ENCODE peak calls at places on chromosomes 2 and 18, in six cellular contexts. M is CD8-positive, alpha-beta T cell; Q is iPS DF 6.9; T is GM23248; S is lower lobe of right lung; W is A549. H is an unnamed sample.

GRCh38 chr2:71505770-71506140 is 52.4 kb downstream of the DYSF start:
- DNase-seq in Q (no peak), S (no peak), W (no peak), T (no peak), M (no peak), H (no peak)

GRCh38 chr2:35114765-35115164 is 1240.8 kb upstream of the CRIM1 start:
- DNase-seq in S (no peak), Q (peak; percentile 55), M (no peak), T (no peak), W (peak; percentile 34), H (no peak)

GRCh38 chr2:240981871-240982800 is 16.3 kb upstream of the SNED1 start:
- DNase-seq in Q (no peak), S (peak; percentile 33), W (no peak), T (no peak), M (no peak), H (no peak)

GRCh38 chr18:21112140-21112473 is 494 bp upstream of the ROCK1 start:
- DNase-seq in W (no peak), M (no peak), Q (no peak), S (no peak), T (peak; percentile 90), H (no peak)

GRCh38 chr2:238940806-238941205 is 92.9 kb downstream of the TWIST2 start:
- DNase-seq in T (no peak), W (no peak), S (no peak), M (no peak), Q (no peak), H (no peak)

GRCh38 chr18:77004555-77005380 is 127.8 kb downstream of the MBP start:
- DNase-seq in S (peak; percentile 68), T (no peak), Q (no peak), W (no peak), M (no peak), H (no peak)

GRCh38 chr2:197010200-197011020 is 83.9 kb upstream of the PGAP1 start:
- DNase-seq in T (no peak), S (no peak), W (no peak), Q (no peak), M (no peak), H (no peak)

GRCh38 chr2:188524519-188525113 is 232.9 kb downstream of the GULP1 start:
- DNase-seq in S (no peak), W (peak; percentile 62), M (no peak), Q (no peak), T (peak; percentile 76), H (peak; percentile 44)

GRCh38 chr18:77001041-77001440 is 131.5 kb downstream of the MBP start:
- DNase-seq in Q (no peak), W (no peak), M (no peak), S (peak; percentile 46), T (no peak), H (no peak)

GRCh38 chr2:196291873-196292800 is 120.8 kb upstream of the STK17B start:
- DNase-seq in W (no peak), S (peak; percentile 74), T (no peak), Q (no peak), M (no peak), H (peak; percentile 99)

GRCh38 chr2:226578373-226578772 is 221.2 kb downstream of the IRS1 start:
- DNase-seq in W (no peak), T (no peak), S (no peak), Q (no peak), M (no peak), H (no peak)

GRCh38 chr2:226573158-226573557 is 226.5 kb downstream of the IRS1 start:
- DNase-seq in M (no peak), W (no peak), T (no peak), Q (no peak), S (no peak), H (no peak)

GRCh38 chr2:226578879-226579278 is 220.7 kb downstream of the IRS1 start:
- DNase-seq in S (no peak), Q (no peak), M (no peak), T (peak; percentile 9), W (peak; percentile 43), H (no peak)

GRCh38 chr2:226579519-226579918 is 220.1 kb downstream of the IRS1 start:
- DNase-seq in W (no peak), M (no peak), S (no peak), T (no peak), Q (no peak), H (no peak)

DNA sequence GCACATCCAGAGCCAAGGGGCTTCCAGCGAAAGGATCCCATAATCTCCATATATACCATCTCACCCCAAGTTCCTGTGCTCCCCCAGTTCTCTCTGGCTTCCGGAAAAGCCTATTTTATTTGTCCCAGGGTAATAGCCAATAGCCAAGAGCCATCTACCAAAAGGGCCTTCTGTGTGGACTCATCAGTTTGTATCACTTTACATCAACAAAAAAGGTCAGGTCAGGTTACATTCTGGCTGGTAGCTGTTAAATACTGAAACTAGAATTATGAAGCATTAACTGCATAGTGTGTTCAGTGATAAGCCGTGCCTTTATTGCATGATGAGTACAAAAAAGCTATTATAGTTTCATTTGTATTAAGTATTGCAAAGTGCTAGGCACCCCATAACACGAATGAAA is 223.7 kb downstream of the IRS1 start:
- DNase-seq in S (no peak), T (no peak), Q (no peak), M (no peak), W (no peak), H (no peak)
- H3K4me1 ChIP-seq in S (no peaks in the 10 kb centered on the region), T (peaks cover under 1% of the 10 kb centered on the region), Q (no peaks in the 10 kb centered on the region), M (no peaks in the 10 kb centered on the region), W (peaks cover 16% of the 10 kb centered on the region), H (peaks cover 5% of the 10 kb centered on the region)

GRCh38 chr2:27798948-27799645 is 27.6 kb downstream of the MRPL33 start:
- DNase-seq in T (peak; percentile 100), Q (peak; percentile 16), S (peak; percentile 54), M (no peak), W (peak; percentile 99), H (peak; percentile 97)

GRCh38 chr2:27799646-27800010 is 28.1 kb downstream of the MRPL33 start:
- DNase-seq in W (no peak), T (peak; percentile 84), S (no peak), M (no peak), Q (no peak), H (peak; percentile 84)

GRCh38 chr2:27800856-27801255 is 29.3 kb downstream of the MRPL33 start:
- DNase-seq in M (no peak), Q (no peak), S (no peak), W (no peak), T (no peak), H (no peak)

GRCh38 chr2:27796991-27797752 is 25.7 kb downstream of the MRPL33 start:
- DNase-seq in Q (no peak), S (no peak), W (no peak), T (no peak), M (no peak), H (no peak)

GRCh38 chr2:27798476-27798875 is 27.0 kb downstream of the MRPL33 start:
- DNase-seq in T (no peak), W (no peak), S (peak; percentile 49), Q (no peak), M (no peak), H (no peak)
- H3K4me1 ChIP-seq in T (peaks cover 44% of the 10 kb centered on the region), W (peaks cover 56% of the 10 kb centered on the region), S (peaks cover 36% of the 10 kb centered on the region), Q (no peaks in the 10 kb centered on the region), M (no peaks in the 10 kb centered on the region), H (peaks cover 45% of the 10 kb centered on the region)

GRCh38 chr2:24513266-24513665 is 22.2 kb downstream of the NCOA1 start:
- DNase-seq in S (no peak), Q (no peak), M (no peak), W (no peak), T (peak; percentile 46), H (no peak)
- H3K4me1 ChIP-seq in S (peaks cover 32% of the 10 kb centered on the region), Q (no peaks in the 10 kb centered on the region), M (peaks cover 10% of the 10 kb centered on the region), W (peaks cover 22% of the 10 kb centered on the region), T (peaks cover 16% of the 10 kb centered on the region), H (no peaks in the 10 kb centered on the region)

GRCh38 chr18:62717850-62718229 is 2.5 kb downstream of the PHLPP1 start:
- DNase-seq in T (peak; percentile 45), S (no peak), W (peak; percentile 1), Q (no peak), M (no peak), H (no peak)

GRCh38 chr18:62717059-62717849 is 1.9 kb downstream of the PHLPP1 start:
- DNase-seq in T (peak; percentile 86), Q (no peak), W (peak; percentile 26), S (no peak), M (peak; percentile 16), H (peak; percentile 24)

GRCh38 chr18:62720048-62720447 is 4.7 kb downstream of the PHLPP1 start:
- DNase-seq in T (no peak), S (no peak), M (no peak), Q (no peak), W (no peak), H (no peak)

GRCh38 chr18:62716679-62717058 is 1.3 kb downstream of the PHLPP1 start:
- DNase-seq in W (peak; percentile 21), S (peak; percentile 66), T (peak; percentile 56), M (peak; percentile 13), Q (no peak), H (peak; percentile 37)

GRCh38 chr18:62718268-62718800 is 3.0 kb downstream of the PHLPP1 start:
- DNase-seq in W (no peak), T (no peak), M (no peak), Q (no peak), S (no peak), H (no peak)
- H3K4me1 ChIP-seq in W (peaks cover 53% of the 10 kb centered on the region), T (peaks cover 18% of the 10 kb centered on the region), M (peaks cover 15% of the 10 kb centered on the region), Q (no peaks in the 10 kb centered on the region), S (peaks cover 42% of the 10 kb centered on the region), H (no peaks in the 10 kb centered on the region)

GRCh38 chr2:39434233-39434897 is 2.7 kb downstream of the MAP4K3 start:
- DNase-seq in T (peak; percentile 27), W (no peak), M (no peak), Q (no peak), S (no peak), H (no peak)

GRCh38 chr2:39433586-39434195 is 3.4 kb downstream of the MAP4K3 start:
- DNase-seq in Q (no peak), S (no peak), W (no peak), M (no peak), T (peak; percentile 65), H (no peak)

GRCh38 chr2:39432701-39433100 is 4.4 kb downstream of the MAP4K3 start:
- DNase-seq in S (no peak), Q (no peak), W (no peak), T (no peak), M (no peak), H (no peak)

GRCh38 chr2:39429738-39430137 is 7.3 kb downstream of the MAP4K3 start:
- DNase-seq in M (no peak), T (no peak), W (no peak), S (no peak), Q (no peak), H (no peak)

GRCh38 chr2:39431592-39432316 is 5.3 kb downstream of the MAP4K3 start:
- DNase-seq in Q (no peak), S (no peak), T (peak; percentile 62), M (no peak), W (no peak), H (peak; percentile 19)
- H3K4me1 ChIP-seq in Q (peaks cover 3% of the 10 kb centered on the region), S (peaks cover 67% of the 10 kb centered on the region), T (peaks cover 51% of the 10 kb centered on the region), M (peaks cover 28% of the 10 kb centered on the region), W (peaks cover 73% of the 10 kb centered on the region), H (peaks cover 9% of the 10 kb centered on the region)

GRCh38 chr2:135276525-135276924 is 224.4 kb downstream of the RAB3GAP1 start:
- DNase-seq in Q (no peak), S (no peak), W (no peak), M (no peak), T (no peak), H (no peak)

GRCh38 chr2:135265960-135266490 is 213.9 kb downstream of the RAB3GAP1 start:
- DNase-seq in Q (no peak), S (no peak), M (no peak), T (no peak), W (no peak), H (no peak)

DNA sequence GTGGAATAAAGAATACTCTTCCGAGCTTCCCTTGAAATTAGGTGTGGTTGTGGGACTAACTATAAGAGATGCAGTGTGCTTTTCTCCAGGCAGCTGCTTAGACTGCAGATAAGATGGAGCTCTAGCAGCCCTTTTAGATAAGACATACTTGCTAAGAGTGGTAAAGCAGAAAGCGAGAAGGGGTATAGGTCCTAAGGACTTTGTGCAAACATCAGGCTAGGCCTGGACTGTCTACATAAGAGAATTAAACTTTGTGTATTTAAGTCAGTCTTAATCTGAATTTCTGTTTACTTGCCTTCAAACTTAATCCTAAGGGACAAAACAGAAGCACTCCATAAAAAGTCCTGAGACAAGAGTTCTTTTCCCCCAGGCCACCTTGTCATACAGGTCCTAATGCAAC is 218.9 kb downstream of the RAB3GAP1 start:
- DNase-seq in T (no peak), S (no peak), Q (no peak), W (no peak), M (no peak), H (no peak)
- H3K4me1 ChIP-seq in T (no peaks in the 10 kb centered on the region), S (no peaks in the 10 kb centered on the region), Q (no peaks in the 10 kb centered on the region), W (no peaks in the 10 kb centered on the region), M (no peaks in the 10 kb centered on the region), H (no peaks in the 10 kb centered on the region)